ENCODE peak calls at places on chromosomes 11 and 22, in eight cellular contexts. C is fibroblast of pulmonary artery; J is NCI-H510A treated with DMSO at 0.1 percent for 48 hours; T is M059J; D is T follicular helper cell; P is choroid plexus epithelial cell; X is HS-27A; H is activated CD4-positive, alpha-beta T cell treated with anti-CD3 and anti-CD28 coated beads, Interleukin-2, amount 50 U/mL, for 1 hour. E is an unnamed sample.

GRCh38 chr11:75689861-75690641 is 21.2 kb upstream of the MAP6 start:
- DNase-seq in D (no peak), P (no peak), J (no peak), C (no peak), H (no peak), X (peak), T (peak), E (no peak)

GRCh38 chr11:79088967-79089366 is 351.9 kb downstream of the TENM4 start:
- DNase-seq in C (no peak), H (no peak), X (no peak), J (no peak), P (no peak), T (no peak), D (no peak), E (no peak)

GRCh38 chr22:27146871-27147591 is 489.6 kb downstream of the MIAT start:
- DNase-seq in C (no peak), X (no peak), H (no peak), P (no peak), D (no peak), J (no peak), T (peak), E (no peak)

GRCh38 chr11:75597636-75598035 is 35.6 kb downstream of the SERPINH1 start:
- DNase-seq in J (peak), T (peak), D (no peak), X (no peak), H (no peak), C (peak), P (peak), E (peak)

GRCh38 chr22:49769691-49770315 is 57.9 kb downstream of the BRD1 start:
- DNase-seq in J (no peak), X (no peak), C (no peak), D (no peak), T (no peak), P (no peak), H (no peak), E (no peak)

GRCh38 chr11:1970956-1971355 is 23.8 kb downstream of the MRPL23 start:
- DNase-seq in C (no peak), P (no peak), T (no peak), J (no peak), H (no peak), D (no peak), X (no peak), E (no peak)

GRCh38 chr11:121082670-121083069 is 18.4 kb upstream of the TECTA start:
- DNase-seq in D (no peak), T (peak), J (no peak), X (no peak), C (peak), P (peak), H (no peak), E (peak)

GRCh38 chr11:14980854-14981253 is 8.7 kb upstream of the CALCA start:
- DNase-seq in T (peak), C (peak), J (no peak), P (peak), D (no peak), H (no peak), X (peak), E (no peak)

GRCh38 chr22:33476716-33477115 is 418.5 kb upstream of the SYN3 start:
- DNase-seq in P (peak), J (no peak), T (peak), H (no peak), C (no peak), X (no peak), D (no peak), E (no peak)

GRCh38 chr22:25357056-25357455 is 137.6 kb downstream of the CRYBB2 start:
- DNase-seq in T (no peak), J (no peak), H (no peak), X (no peak), D (no peak), C (no peak), P (no peak), E (no peak)

GRCh38 chr11:120545813-120546212 is 34.3 kb downstream of the GRIK4 start:
- DNase-seq in X (no peak), J (no peak), C (no peak), D (no peak), P (no peak), T (no peak), H (no peak), E (no peak)

GRCh38 chr11:7098235-7098832 is 9.5 kb downstream of the RBMXL2 start:
- DNase-seq in J (peak), P (peak), C (peak), T (peak), X (peak), H (no peak), D (no peak), E (peak)

GRCh38 chr11:76698321-76699043 is 27.9 kb upstream of the LRRC32 start:
- DNase-seq in J (no peak), H (no peak), T (no peak), D (no peak), C (no peak), X (no peak), P (no peak), E (peak)

GRCh38 chr11:113675003-113675471 is 31.1 kb downstream of the TMPRSS5 start:
- DNase-seq in D (no peak), P (peak), C (peak), X (peak), T (peak), J (no peak), H (no peak), E (no peak)

GRCh38 chr11:21560466-21560975 is 632.4 kb upstream of the ANO5 start:
- DNase-seq in P (no peak), J (no peak), T (no peak), D (no peak), H (no peak), X (no peak), C (no peak), E (no peak)

GRCh38 chr11:70244698-70245097 is 25.8 kb upstream of the PPFIA1 start:
- DNase-seq in T (peak), D (no peak), P (peak), J (no peak), C (peak), X (peak), H (no peak), E (no peak)

GRCh38 chr11:61369372-61370348 is 7.5 kb downstream of the TMEM138 start:
- DNase-seq in T (peak), P (peak), X (no peak), C (peak), H (no peak), D (no peak), J (no peak), E (no peak)

GRCh38 chr22:42262964-42263363 is 7.5 kb downstream of the TCF20 start:
- DNase-seq in T (no peak), D (no peak), J (no peak), P (no peak), H (no peak), X (no peak), C (no peak), E (no peak)

GRCh38 chr11:66242085-66242765 is 26.2 kb upstream of the RAB1B start:
- DNase-seq in T (no peak), C (no peak), X (no peak), H (no peak), P (no peak), J (no peak), D (no peak), E (no peak)

GRCh38 chr11:70029115-70029830 is 48.8 kb upstream of the ANO1 start:
- DNase-seq in C (no peak), T (peak), P (no peak), J (no peak), X (no peak), D (no peak), H (no peak), E (no peak)

GRCh38 chr11:116601734-116602636 is 170.8 kb downstream of the BUD13 start:
- DNase-seq in J (no peak), D (no peak), C (peak), X (no peak), T (peak), P (peak), H (no peak), E (peak)

GRCh38 chr11:48170840-48171233 is 45.8 kb upstream of the OR4B1 start:
- DNase-seq in C (peak), H (no peak), D (no peak), P (peak), T (peak), J (no peak), X (no peak), E (no peak)

GRCh38 chr11:93054881-93055280 is 85.4 kb downstream of the MTNR1B start:
- DNase-seq in D (no peak), J (no peak), H (no peak), P (peak), C (peak), X (peak), T (peak), E (no peak)

GRCh38 chr22:49768961-49769690 is 58.5 kb downstream of the BRD1 start:
- DNase-seq in D (no peak), H (no peak), P (peak), X (no peak), J (no peak), T (no peak), C (peak), E (peak)

GRCh38 chr11:71459767-71460320 is 6.8 kb downstream of the NADSYN1 start:
- DNase-seq in P (no peak), J (no peak), D (no peak), H (no peak), C (no peak), X (no peak), T (no peak), E (no peak)

GRCh38 chr11:57751676-57752253 is at the start of gene BTBD18:
- DNase-seq in D (no peak), P (peak), T (peak), X (no peak), C (peak), J (peak), H (no peak), E (peak)

GRCh38 chr11:104899226-104899625 is 966 bp upstream of the CASP12 start:
- DNase-seq in X (no peak), P (no peak), J (no peak), H (no peak), D (no peak), T (no peak), C (no peak), E (peak)

GRCh38 chr11:119417726-119418540 is 5.0 kb downstream of the THY1 start:
- DNase-seq in J (no peak), X (peak), T (peak), P (peak), H (no peak), D (no peak), C (peak), E (no peak)

GRCh38 chr11:96090711-96091110 is 166.8 kb upstream of the MTMR2 start:
- DNase-seq in X (peak), D (no peak), T (peak), H (no peak), P (peak), C (peak), J (no peak), E (no peak)

GRCh38 chr11:57482782-57483569 is 22.6 kb downstream of the RTN4RL2 start:
- DNase-seq in X (no peak), J (peak), C (no peak), T (peak), H (peak), P (peak), D (peak), E (peak)

GRCh38 chr11:35192347-35192746 is 53.4 kb downstream of the CD44 start:
- DNase-seq in D (no peak), T (no peak), J (no peak), X (no peak), C (peak), H (no peak), P (peak), E (peak)

GRCh38 chr11:77019976-77020591 is 14.1 kb upstream of the B3GNT6 start:
- DNase-seq in C (peak), P (peak), X (no peak), J (no peak), H (no peak), D (no peak), T (peak), E (peak)

GRCh38 chr11:96159968-96160367 is 183.0 kb downstream of the MAML2 start:
- DNase-seq in X (no peak), C (no peak), P (no peak), H (no peak), D (no peak), J (no peak), T (no peak), E (no peak)

GRCh38 chr11:46903846-46904245 is 14.5 kb downstream of the LRP4 start:
- DNase-seq in J (no peak), H (no peak), X (no peak), D (no peak), T (no peak), C (no peak), P (peak), E (no peak)

GRCh38 chr11:66987158-66987620 is 12.1 kb downstream of the C11orf86 start:
- DNase-seq in J (no peak), X (no peak), T (no peak), H (no peak), P (no peak), D (no peak), C (no peak), E (no peak)

GRCh38 chr22:35310556-35311550 is 11.2 kb downstream of the TOM1 start:
- DNase-seq in C (no peak), P (peak), H (no peak), J (no peak), T (no peak), D (no peak), X (no peak), E (no peak)

GRCh38 chr11:47278769-47279168 is 8.8 kb downstream of the MADD start:
- DNase-seq in H (no peak), D (no peak), C (no peak), P (no peak), T (no peak), X (no peak), J (no peak), E (no peak)

GRCh38 chr22:36853407-36854099 is 7.3 kb upstream of the NCF4 start:
- DNase-seq in J (no peak), H (peak), X (no peak), C (peak), T (peak), P (peak), D (peak), E (peak)

GRCh38 chr11:74707182-74707581 is 24.0 kb downstream of the CHRDL2 start:
- DNase-seq in J (no peak), X (no peak), T (no peak), H (no peak), C (no peak), P (no peak), D (no peak), E (no peak)